ENCODE peak calls at places on chromosome 18, in six cellular contexts. S is K562, R is transverse colon, G is upper lobe of left lung, L is GM12878, X is stomach. D is an unnamed sample. For H3K27me3, the result is how much of the 10 kb centered on the place peaks cover.

GRCh38 chr18:41226186-41226585 is 728.8 kb upstream of the PIK3C3 start:
- DNase-seq in S (no peak), R (no peak), G (no peak), L (no peak), X (no peak), D (no peak)

GRCh38 chr18:32048507-32049091 is 30.0 kb downstream of the RNF125 start:
- DNase-seq in S (no peak), R (peak), G (peak), L (peak), X (no peak), D (no peak)

GRCh38 chr18:64539852-64540251 is 391.0 kb upstream of the LINC00305 start:
- DNase-seq in S (no peak), R (no peak), G (no peak), L (no peak), X (no peak), D (no peak)

GRCh38 chr18:12862467-12862866 is 21.6 kb downstream of the PTPN2 start:
- DNase-seq in S (no peak), R (peak), G (peak), L (no peak), X (peak), D (no peak)

GRCh38 chr18:2564373-2564772 is 6.9 kb downstream of the METTL4 start:
- DNase-seq in S (no peak), R (no peak), G (no peak), L (no peak), X (no peak), D (no peak)

GRCh38 chr18:22434973-22435608 is 17.4 kb upstream of the CTAGE1 start:
- DNase-seq in S (no peak), R (no peak), G (no peak), L (no peak), X (no peak), D (peak)

GRCh38 chr18:70058916-70059315 is 111.2 kb upstream of the CD226 start:
- DNase-seq in S (no peak), R (no peak), G (no peak), L (peak), X (no peak), D (no peak)

GRCh38 chr18:62629031-62629430 is 86.3 kb upstream of the PHLPP1 start:
- DNase-seq in S (no peak), R (no peak), G (no peak), L (no peak), X (no peak), D (no peak)

GRCh38 chr18:68733693-68734092 is 18.8 kb upstream of the TMX3 start:
- DNase-seq in S (no peak), R (no peak), G (no peak), L (no peak), X (no peak), D (no peak)

GRCh38 chr18:39825485-39825884 is 2129.5 kb upstream of the PIK3C3 start:
- DNase-seq in S (no peak), R (no peak), G (no peak), L (no peak), X (no peak), D (no peak)

GRCh38 chr18:79628416-79629248 is 51.0 kb upstream of the CTDP1 start:
- DNase-seq in S (no peak), R (no peak), G (no peak), L (no peak), X (no peak), D (no peak)

GRCh38 chr18:77105021-77105420 is 27.6 kb downstream of the MBP start:
- DNase-seq in S (no peak), R (no peak), G (no peak), L (no peak), X (no peak), D (no peak)

GRCh38 chr18:74645717-74646116 is 48.0 kb downstream of the ZNF407 start:
- DNase-seq in S (no peak), R (no peak), G (no peak), L (no peak), X (no peak), D (no peak)

GRCh38 chr18:26579941-26580618 is 31.7 kb upstream of the KCTD1 start:
- DNase-seq in S (no peak), R (peak), G (peak), L (no peak), X (peak), D (no peak)

GRCh38 chr18:26575865-26576217 is 27.5 kb upstream of the KCTD1 start:
- DNase-seq in S (no peak), R (no peak), G (no peak), L (no peak), X (no peak), D (no peak)

DNA sequence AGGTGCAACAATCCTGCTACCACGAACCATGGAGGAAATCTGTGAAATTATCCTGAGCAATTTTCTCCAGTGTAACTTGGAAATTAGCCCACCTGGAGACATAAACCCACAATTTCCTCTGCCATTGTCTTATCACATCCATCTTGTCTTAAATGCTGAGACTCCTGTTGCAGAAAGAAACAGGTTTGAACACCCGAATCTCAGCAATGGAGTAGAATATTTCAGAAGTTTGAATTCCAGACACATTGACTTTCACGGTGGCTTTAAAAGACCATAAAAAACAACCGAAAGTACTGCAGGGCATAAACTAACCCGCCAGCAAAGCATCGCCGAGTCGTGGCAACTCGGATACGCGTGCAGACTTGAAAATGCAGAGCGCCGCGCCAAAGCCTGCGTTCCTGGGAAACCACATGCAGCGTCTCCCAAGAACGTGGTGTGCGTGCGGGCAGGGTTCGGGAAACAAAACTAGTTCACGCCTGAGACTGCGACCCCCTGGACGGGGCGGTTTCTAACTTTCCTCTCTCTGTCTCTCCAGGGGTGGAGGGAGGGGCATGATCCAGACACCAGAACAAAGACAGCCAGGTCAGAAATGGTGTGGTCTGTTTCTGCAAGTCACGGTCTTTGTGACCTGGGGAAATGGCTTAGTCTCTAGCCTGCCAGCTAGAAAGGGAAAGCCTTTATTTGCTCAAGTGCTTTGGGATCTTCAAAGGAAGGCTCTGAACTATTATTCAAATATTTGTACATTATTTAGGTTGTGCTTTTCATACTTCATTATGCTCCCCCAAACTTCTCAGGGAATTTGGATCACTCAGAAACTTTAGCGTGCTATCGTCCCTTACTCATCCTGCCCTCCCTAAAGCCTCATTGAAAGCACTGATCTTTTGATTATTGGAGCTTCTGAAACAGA is 26.9 kb upstream of the KCTD1 start:
- DNase-seq in S (no peak), R (peak), G (peak), L (no peak), X (peak), D (no peak)
- TF ChIP-seq POLR2AphosphoS5 in S (no peak), R (no peak), G (no peak), L (no peak), X (no peak), D (peak)

GRCh38 chr18:23732439-23732838 is 43.2 kb downstream of the LAMA3 start:
- DNase-seq in S (no peak), R (no peak), G (no peak), L (no peak), X (no peak), D (peak)
- H3K27me3 ChIP-seq in S (under half), R (under half), G (under half), L (under half), X (under half), D (under half)

DNA sequence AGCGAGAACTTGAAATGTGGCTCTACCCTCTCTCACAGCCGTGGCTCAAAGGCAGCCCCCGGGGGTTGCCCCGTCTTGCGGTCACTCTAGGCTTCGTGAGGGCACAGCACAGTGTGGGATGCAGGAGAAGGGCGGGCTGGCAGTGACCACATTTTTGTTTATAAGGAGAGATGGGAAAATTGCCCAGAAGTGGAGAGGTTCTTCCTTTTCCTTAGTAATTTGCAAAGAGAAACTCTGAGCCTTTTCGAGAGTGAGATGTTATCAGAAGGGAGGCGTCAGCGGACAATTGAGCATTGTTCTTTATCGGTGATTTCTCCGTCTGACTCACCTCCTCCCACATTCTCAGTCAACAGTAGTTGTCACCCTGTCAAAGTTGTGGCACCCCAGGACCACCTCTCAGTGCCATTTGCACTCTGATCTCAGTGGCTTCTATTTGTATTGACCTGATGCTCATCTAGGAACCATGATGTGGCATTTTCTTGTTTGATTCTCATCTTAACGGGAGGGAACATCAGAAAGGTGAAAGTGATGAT is 89.6 kb downstream of the ACAA2 start:
- DNase-seq in S (no peak), R (peak), G (no peak), L (peak), X (no peak), D (peak)
- TF ChIP-seq EP300 in S (no peak), R (no peak), G (no peak), L (peak), X (no peak), D (no peak)

GRCh38 chr18:56196495-56197225 is 441.7 kb downstream of the TXNL1 start:
- DNase-seq in S (no peak), R (no peak), G (no peak), L (no peak), X (no peak), D (no peak)
- TF ChIP-seq POLR2AphosphoS5 in S (no peak), R (no peak), G (no peak), L (no peak), X (no peak), D (no peak)

GRCh38 chr18:49667462-49667861 is 105.6 kb downstream of the LIPG start:
- DNase-seq in S (no peak), R (no peak), G (no peak), L (no peak), X (no peak), D (no peak)
- H3K27me3 ChIP-seq in S (under half), R (under half), G (under half), L (under half), X (under half), D (under half)

DNA sequence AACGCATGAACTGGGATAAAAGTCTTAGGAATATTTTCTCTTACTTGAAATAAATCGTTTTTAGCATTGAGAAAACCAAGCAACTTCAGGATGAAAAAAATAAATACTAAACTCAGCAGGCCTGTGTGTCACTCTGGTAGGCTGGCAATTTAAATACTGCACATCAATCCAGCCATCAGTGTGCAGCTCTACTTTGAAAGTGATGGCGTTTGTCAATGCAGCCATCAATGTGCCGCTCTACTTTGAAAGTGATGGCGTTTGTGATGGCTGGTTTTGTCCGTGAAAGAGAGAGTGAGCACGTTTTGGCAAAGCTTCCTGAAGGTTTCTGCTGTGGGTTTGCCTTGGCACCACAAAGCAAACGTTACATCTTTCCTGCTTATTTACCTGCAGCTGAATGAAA is 543.5 kb upstream of the SALL3 start:
- DNase-seq in S (no peak), R (no peak), G (no peak), L (no peak), X (no peak), D (peak)
- TF ChIP-seq EP300 in S (no peak), R (no peak), G (no peak), L (no peak), X (no peak), D (no peak)

D was measured in esophagus muscularis mucosa.